ENCODE peak calls at places on chromosomes 2 and 18, in ten cellular contexts. Y is PC-9, W is MM.1S, Z is OCI-LY7, E is transverse colon, U is stomach, P is left lung, I is vagina, X is PC-3, A is upper lobe of right lung. B is an unnamed sample.

GRCh38 chr2:128277961-128278681 is 40.5 kb downstream of the HS6ST1 start:
- DNase-seq in W (no peak), Y (no peak), I (no peak), U (no peak), A (peak; percentile 62), Z (no peak), X (no peak), E (peak; percentile 22), P (peak; percentile 28), B (peak; percentile 62)

GRCh38 chr2:136764397-136765255 is 719 bp upstream of the THSD7B start:
- DNase-seq in X (no peak), P (no peak), W (peak; percentile 46), E (no peak), U (no peak), Z (no peak), I (no peak), Y (no peak), A (peak; percentile 64), B (no peak)

GRCh38 chr2:199458017-199458805 is 472 bp upstream of the SATB2 start:
- DNase-seq in Y (peak; percentile 53), E (no peak), Z (peak; percentile 83), P (no peak), I (no peak), W (peak; percentile 59), A (peak; percentile 67), U (no peak), X (peak; percentile 60), B (no peak)

GRCh38 chr2:230700447-230700846 is 12.2 kb upstream of the CAB39 start:
- DNase-seq in W (no peak), E (no peak), X (no peak), Y (no peak), Z (no peak), A (no peak), U (no peak), I (no peak), P (no peak), B (no peak)

GRCh38 chr2:167264380-167264779 is 376.1 kb downstream of the XIRP2 start:
- DNase-seq in U (no peak), X (peak; percentile 71), Z (no peak), P (no peak), I (no peak), A (no peak), E (peak; percentile 36), W (peak; percentile 15), Y (peak; percentile 1), B (no peak)

GRCh38 chr2:111160758-111161157 is 40.0 kb downstream of the BCL2L11 start:
- DNase-seq in U (no peak), X (peak; percentile 55), I (no peak), Z (no peak), E (no peak), A (no peak), W (no peak), P (no peak), Y (no peak), B (no peak)

GRCh38 chr2:31420936-31421335 is 6.4 kb upstream of the XDH start:
- DNase-seq in P (no peak), Z (no peak), X (peak; percentile 43), U (no peak), A (no peak), I (no peak), Y (no peak), W (no peak), E (no peak), B (no peak)

GRCh38 chr2:40797115-40797514 is 345.2 kb upstream of the SLC8A1 start:
- DNase-seq in U (no peak), Y (no peak), I (no peak), Z (no peak), X (peak; percentile 74), W (no peak), P (no peak), E (no peak), A (no peak), B (no peak)

GRCh38 chr2:183105402-183106134 is 18.7 kb upstream of the NUP35 start:
- DNase-seq in A (no peak), I (no peak), U (no peak), W (no peak), P (no peak), E (no peak), Z (no peak), X (peak; percentile 68), Y (no peak), B (no peak)

GRCh38 chr2:188305271-188305670 is 13.6 kb downstream of the GULP1 start:
- DNase-seq in P (no peak), W (no peak), E (no peak), A (no peak), I (no peak), Y (no peak), Z (no peak), X (no peak), U (no peak), B (no peak)

GRCh38 chr18:13137041-13137938 is 81.3 kb upstream of the LDLRAD4 start:
- DNase-seq in I (no peak), A (peak; percentile 79), Z (no peak), X (no peak), U (peak; percentile 37), P (peak; percentile 43), Y (no peak), E (peak; percentile 45), W (peak; percentile 14), B (no peak)

GRCh38 chr18:60935046-60935445 is 398.2 kb upstream of the CDH20 start:
- DNase-seq in I (no peak), Y (no peak), A (no peak), E (no peak), U (no peak), W (no peak), Z (no peak), X (no peak), P (no peak), B (no peak)

GRCh38 chr2:181419124-181419855 is 37.9 kb upstream of the ITGA4 start:
- DNase-seq in E (no peak), I (no peak), U (no peak), Z (no peak), P (no peak), W (no peak), A (no peak), Y (no peak), X (no peak), B (no peak)

GRCh38 chr2:129754831-129755230 is 224.6 kb upstream of the RAB6C start:
- DNase-seq in Z (no peak), E (no peak), I (no peak), A (no peak), Y (no peak), P (no peak), W (no peak), X (no peak), U (no peak), B (no peak)

DNA sequence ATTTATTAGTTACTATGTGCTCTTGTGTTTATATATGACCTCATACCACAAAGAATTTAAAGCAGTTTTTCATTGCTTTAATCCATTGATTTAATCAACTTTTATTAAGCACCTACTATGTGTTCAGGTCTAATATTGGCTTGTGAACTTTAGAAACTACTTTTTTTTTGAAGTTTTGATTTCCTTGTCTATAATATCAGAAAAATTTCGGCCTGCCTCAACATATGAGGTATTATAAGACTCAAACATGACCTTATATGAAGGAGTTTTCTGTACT is 117.7 kb downstream of the ZNF521 start:
- DNase-seq in Z (no peak), A (no peak), W (no peak), E (no peak), Y (no peak), P (no peak), X (no peak), U (no peak), I (no peak), B (no peak)
- H3K27ac ChIP-seq in Z (no peak overlapping the region), A (peak overlapping the region; percentile 28), W (no peak overlapping the region), E (peak overlapping the region; percentile 15), Y (no peak overlapping the region), P (peak overlapping the region; percentile 24), X (no peak overlapping the region), U (no peak overlapping the region), I (peak overlapping the region; percentile 42), B (peak overlapping the region; percentile 58)

GRCh38 chr2:29831560-29831959 is 89.8 kb downstream of the ALK start:
- DNase-seq in I (no peak), W (no peak), Y (no peak), P (no peak), X (no peak), Z (no peak), A (no peak), E (no peak), U (no peak), B (no peak)
- TF ChIP-seq CTCF in I (no peak), W (no peak), Y (no peak), P (no peak), X (no peak), Z (no peak), A (no peak), E (no peak), U (no peak), B (no peak)

GRCh38 chr2:241364781-241365180 is 8.7 kb downstream of the FARP2 start:
- DNase-seq in I (no peak), Z (no peak), Y (no peak), W (no peak), A (no peak), P (no peak), E (no peak), U (no peak), X (no peak), B (no peak)

GRCh38 chr2:241359481-241360045 is 3.5 kb downstream of the FARP2 start:
- DNase-seq in Y (no peak), A (no peak), P (no peak), U (no peak), Z (no peak), X (no peak), W (no peak), I (no peak), E (peak; percentile 46), B (no peak)

GRCh38 chr2:241368643-241369042 is 12.6 kb downstream of the FARP2 start:
- DNase-seq in E (no peak), Y (no peak), U (no peak), W (no peak), A (no peak), X (no peak), P (no peak), Z (no peak), I (no peak), B (no peak)

GRCh38 chr2:241358470-241358869 is 2.4 kb downstream of the FARP2 start:
- DNase-seq in E (peak; percentile 33), X (no peak), Y (no peak), W (peak; percentile 77), Z (peak; percentile 68), I (no peak), P (no peak), U (no peak), A (no peak), B (no peak)

GRCh38 chr2:241363316-241363879 is 7.3 kb downstream of the FARP2 start:
- DNase-seq in W (no peak), Z (no peak), I (no peak), E (peak; percentile 22), X (no peak), A (no peak), P (no peak), U (peak; percentile 47), Y (no peak), B (no peak)
- H3K27ac ChIP-seq in W (no peak overlapping the region), Z (no peak overlapping the region), I (no peak overlapping the region), E (peak overlapping the region; percentile 0), X (no peak overlapping the region), A (no peak overlapping the region), P (no peak overlapping the region), U (peak overlapping the region; percentile 52), Y (no peak overlapping the region), B (peak overlapping the region; percentile 58)

DNA sequence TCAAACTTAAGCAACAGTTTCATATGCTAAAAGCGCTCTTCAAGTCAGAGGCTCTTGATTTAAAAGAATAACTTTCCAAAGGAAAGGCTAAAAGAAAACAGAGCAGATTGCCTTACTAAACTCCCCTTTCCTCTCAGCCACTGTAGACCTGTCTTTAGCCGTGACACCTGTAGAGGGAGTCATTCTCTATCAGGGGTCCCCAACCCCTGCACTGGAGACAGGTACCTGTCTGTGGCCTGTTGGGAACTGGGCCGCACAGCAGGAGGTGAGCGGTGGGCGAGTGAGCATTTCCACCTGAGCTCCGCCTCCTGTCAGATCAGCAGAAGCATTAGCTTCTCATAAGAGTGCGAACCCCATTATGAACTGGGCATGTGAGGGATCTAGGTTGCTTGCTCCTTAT is 9.6 kb downstream of the SLC14A1 start:
- DNase-seq in U (no peak), X (no peak), E (no peak), P (no peak), W (no peak), Z (no peak), I (no peak), A (no peak), Y (no peak), B (no peak)
- TF ChIP-seq CTCF in U (no peak), X (no peak), E (no peak), P (no peak), W (no peak), Z (no peak), I (no peak), A (no peak), Y (no peak), B (no peak)

B was measured in ascending aorta.